ENCODE peak calls at places on chromosome 10, in four cellular contexts. H is IMR-90, B is endothelial cell of umbilical vein, T is K562. Z is an unnamed sample. For H3K9me1, the result is how much of the 10 kb centered on the place peaks cover.

GRCh38 chr10:99654791-99655190 is 4.5 kb upstream of the ENTPD7 start:
- DNase-seq in T (peak), B (no peak), H (no peak), Z (peak)

GRCh38 chr10:30092151-30092790 is 32.9 kb upstream of the JCAD start:
- DNase-seq in H (peak), B (no peak), T (no peak), Z (no peak)

GRCh38 chr10:113765910-113766309 is 14.4 kb downstream of the PLEKHS1 start:
- DNase-seq in B (no peak), T (no peak), H (no peak), Z (no peak)

GRCh38 chr10:114766470-114766869 is 55.1 kb upstream of the FHIP2A start:
- DNase-seq in T (no peak), H (peak), B (no peak), Z (no peak)

GRCh38 chr10:65550761-65551160 is 1375.1 kb upstream of the LRRTM3 start:
- DNase-seq in T (no peak), B (no peak), H (no peak), Z (no peak)

GRCh38 chr10:99996934-99997648 is 12.7 kb downstream of the DNMBP start:
- DNase-seq in H (peak), T (peak), B (peak), Z (no peak)

GRCh38 chr10:113895018-113895417 is 40.6 kb downstream of the NHLRC2 start:
- DNase-seq in T (no peak), H (peak), B (no peak), Z (no peak)

GRCh38 chr10:103079100-103079499 is 114.0 kb downstream of the NT5C2 start:
- DNase-seq in T (no peak), H (no peak), B (no peak), Z (no peak)

GRCh38 chr10:13527864-13528137 is 1.0 kb downstream of the BEND7 start:
- DNase-seq in H (no peak), T (no peak), B (peak), Z (no peak)

GRCh38 chr10:118498623-118499022 is 96.8 kb downstream of the PRLHR start:
- DNase-seq in B (no peak), T (no peak), H (no peak), Z (no peak)

GRCh38 chr10:59907918-59908807 is 1.8 kb upstream of the CCDC6 start:
- DNase-seq in T (peak), H (peak), B (peak), Z (no peak)

GRCh38 chr10:45181483-45181882 is 133.9 kb downstream of the OR13A1 start:
- DNase-seq in B (no peak), H (peak), T (no peak), Z (no peak)

GRCh38 chr10:93904901-93905300 is 11.1 kb downstream of the SLC35G1 start:
- DNase-seq in B (no peak), T (no peak), H (no peak), Z (no peak)

GRCh38 chr10:17527530-17528146 is 73.2 kb upstream of the ST8SIA6 start:
- DNase-seq in H (peak), B (peak), T (no peak), Z (no peak)

GRCh38 chr10:130074639-130075038 is 36.0 kb downstream of the C10orf143 start:
- DNase-seq in T (no peak), B (no peak), H (no peak), Z (no peak)

GRCh38 chr10:59508296-59508695 is 145.9 kb upstream of the FAM13C start:
- DNase-seq in H (peak), B (no peak), T (no peak), Z (no peak)

GRCh38 chr10:32077896-32078295 is 21.7 kb upstream of the KIF5B start:
- DNase-seq in H (peak), B (no peak), T (no peak), Z (no peak)

GRCh38 chr10:84613336-84614021 is 285.1 kb downstream of the CCSER2 start:
- DNase-seq in B (no peak), T (peak), H (no peak), Z (peak)

GRCh38 chr10:101007915-101008822 is 8.6 kb downstream of the LZTS2 start:
- DNase-seq in T (no peak), B (no peak), H (no peak), Z (no peak)

GRCh38 chr10:118840071-118840775 is 85.5 kb upstream of the CACUL1 start:
- DNase-seq in H (no peak), B (no peak), T (peak), Z (peak)

GRCh38 chr10:7054915-7055314 is 355.9 kb downstream of the SFMBT2 start:
- DNase-seq in T (peak), B (no peak), H (peak), Z (no peak)

GRCh38 chr10:62585211-62585758 is 211.1 kb downstream of the ZNF365 start:
- DNase-seq in T (no peak), H (peak), B (no peak), Z (no peak)

GRCh38 chr10:88793747-88794299 is 8.7 kb upstream of the LIPM start:
- DNase-seq in T (no peak), H (peak), B (no peak), Z (no peak)

GRCh38 chr10:86642499-86642898 is 11.8 kb upstream of the OPN4 start:
- DNase-seq in B (no peak), T (no peak), H (peak), Z (no peak)

GRCh38 chr10:111565542-111565941 is 488.7 kb downstream of the ADRA2A start:
- DNase-seq in H (no peak), T (no peak), B (no peak), Z (no peak)

GRCh38 chr10:119177708-119178370 is 773 bp downstream of the PRDX3 start:
- DNase-seq in B (no peak), H (no peak), T (peak), Z (no peak)

GRCh38 chr10:132608511-132609195 is 71.1 kb downstream of the INPP5A start:
- DNase-seq in H (no peak), B (no peak), T (no peak), Z (no peak)

GRCh38 chr10:13271552-13272163 is 28.2 kb downstream of the PHYH start:
- DNase-seq in H (peak), T (peak), B (peak), Z (no peak)

GRCh38 chr10:11934262-11934661 is 108.3 kb downstream of the UPF2 start:
- DNase-seq in T (no peak), B (no peak), H (no peak), Z (no peak)

GRCh38 chr10:132643709-132644543 is 106.3 kb downstream of the INPP5A start:
- DNase-seq in B (no peak), T (no peak), H (no peak), Z (no peak)

GRCh38 chr10:92692697-92693533 is 3.2 kb downstream of the HHEX start:
- DNase-seq in B (peak), T (no peak), H (no peak), Z (no peak)
- H3K9me1 ChIP-seq in B (under half), T (under half), H (under half), Z (under half)

GRCh38 chr10:49034925-49035324 is 80.4 kb downstream of the VSTM4 start:
- DNase-seq in T (no peak), H (no peak), B (no peak), Z (no peak)
- H3K9me1 ChIP-seq in T (under half), H (under half), B (under half), Z (under half)

DNA sequence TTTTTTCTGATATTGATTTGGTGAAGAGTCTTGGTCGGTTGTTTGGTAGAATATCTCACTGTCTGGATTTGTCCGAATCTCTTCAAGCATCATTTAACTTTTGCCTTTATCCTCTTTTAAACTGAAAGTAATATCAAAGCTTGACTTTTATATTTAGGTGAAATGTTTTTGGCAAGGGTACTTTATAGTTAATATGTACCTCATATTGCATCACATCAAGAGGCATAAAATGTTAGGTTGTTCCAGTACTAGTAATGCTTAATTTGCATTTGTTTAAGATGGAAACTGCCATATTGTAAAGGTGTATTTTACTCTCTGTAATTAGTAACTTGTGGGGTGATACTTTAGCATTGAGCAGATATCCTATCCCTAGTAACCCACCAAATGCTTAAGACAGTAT is 17.1 kb upstream of the DDX21 start:
- DNase-seq in T (no peak), B (no peak), H (no peak), Z (no peak)
- H3K9me1 ChIP-seq in T (under half), B (under half), H (under half), Z (under half)

DNA sequence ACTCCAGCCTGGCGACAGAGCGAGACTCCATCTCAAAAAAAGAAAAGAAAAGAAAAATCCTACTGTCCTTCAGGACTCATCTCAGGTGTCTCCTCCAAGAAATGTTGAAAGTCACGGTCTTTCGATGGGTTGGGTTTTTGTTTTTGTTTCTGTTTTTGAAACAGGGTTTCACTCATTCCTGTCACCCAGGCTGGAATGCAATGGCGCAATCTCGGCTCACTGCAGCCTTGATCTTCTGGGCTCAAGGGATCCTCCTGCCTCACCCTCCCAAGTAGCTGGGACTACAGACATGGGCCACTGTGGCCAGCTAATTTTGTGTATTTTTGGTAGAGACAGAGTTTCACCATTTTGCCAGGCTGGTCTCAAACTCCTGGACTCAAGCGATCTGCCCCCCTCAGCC is 3.1 kb upstream of the SORBS1 start:
- DNase-seq in H (no peak), T (no peak), B (no peak), Z (no peak)
- H3K9me1 ChIP-seq in H (under half), T (under half), B (under half), Z (under half)

GRCh38 chr10:72335394-72336258 is 19.1 kb downstream of the DNAJB12 start:
- DNase-seq in T (no peak), B (peak), H (no peak), Z (no peak)
- H3K9me1 ChIP-seq in T (under half), B (under half), H (under half), Z (under half)

DNA sequence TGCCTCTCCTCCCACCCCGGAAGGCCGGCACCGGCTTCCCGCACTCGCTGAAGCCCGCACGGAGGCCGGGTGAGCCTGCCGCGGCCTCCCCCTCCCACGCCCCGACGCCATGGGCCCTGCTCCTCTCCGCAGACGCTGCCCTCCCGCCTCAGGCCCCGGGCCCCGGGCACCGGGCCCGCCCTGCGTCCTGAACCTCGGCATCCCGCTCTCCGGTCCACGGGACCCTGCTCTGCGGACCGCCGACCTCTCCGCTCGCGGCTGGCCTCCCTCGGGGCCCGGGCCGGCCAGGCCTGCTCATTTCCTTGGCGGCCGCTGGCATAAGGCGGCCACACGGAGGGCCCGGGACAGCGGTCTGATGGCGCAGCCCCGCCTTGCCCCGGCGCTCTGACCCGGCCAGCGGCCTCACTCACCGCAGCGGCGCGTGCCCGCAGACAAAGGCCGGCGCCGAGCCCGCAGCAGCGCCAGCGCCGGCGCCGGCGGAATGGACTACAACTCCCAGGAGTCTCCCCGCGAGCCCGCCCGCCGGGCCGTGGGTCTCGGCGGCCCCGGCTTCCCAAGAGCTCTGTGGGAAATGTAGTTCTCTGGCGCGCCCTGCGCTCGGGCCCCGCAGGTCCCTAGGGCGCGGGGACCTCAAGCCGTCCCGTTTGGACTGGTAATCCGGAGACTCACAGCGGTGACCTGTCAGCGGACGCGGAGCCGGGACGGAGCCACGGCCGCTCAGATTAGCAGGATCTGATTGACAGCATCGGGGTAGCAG is at the start of gene ZNF32:
- DNase-seq in H (peak), T (peak), B (peak), Z (no peak)
- H3K9me1 ChIP-seq in H (under half), T (under half), B (under half), Z (under half)

DNA sequence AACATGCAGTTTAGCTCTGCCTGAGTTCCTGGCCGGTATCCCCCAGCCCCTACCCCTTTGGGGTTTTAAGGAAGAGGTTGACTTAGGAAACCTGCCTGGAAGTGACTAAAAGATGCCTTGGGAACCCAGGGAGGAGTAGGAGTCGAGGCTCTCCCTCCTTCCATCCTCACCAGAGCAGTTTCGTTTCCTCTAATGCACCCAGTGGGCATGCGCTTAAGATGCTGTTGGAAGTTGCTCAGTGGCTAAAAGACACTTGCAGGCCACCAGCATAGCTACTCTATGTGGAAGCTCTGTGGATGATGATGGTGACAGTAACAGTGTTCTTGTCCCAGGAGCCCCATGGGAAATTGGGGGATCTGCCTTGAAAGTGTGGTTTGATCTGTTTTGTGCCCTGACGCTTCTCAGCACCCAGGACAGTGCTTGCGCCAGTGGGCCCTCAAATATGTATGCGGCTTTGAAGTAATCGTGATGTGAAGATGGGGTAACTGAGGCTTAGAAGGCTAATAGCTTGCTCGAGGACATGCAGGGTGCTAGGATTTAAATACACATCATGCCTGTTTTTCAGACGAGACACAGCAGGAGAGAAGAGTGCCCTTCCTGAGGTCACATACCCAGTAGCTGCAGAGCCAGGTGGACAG is 32.0 kb downstream of the TBATA start:
- DNase-seq in T (no peak), H (no peak), B (no peak), Z (no peak)
- H3K9me1 ChIP-seq in T (under half), H (under half), B (under half), Z (under half)

GRCh38 chr10:120453319-120453718 is 3.7 kb upstream of the PLPP4 start:
- DNase-seq in B (no peak), H (no peak), T (no peak), Z (no peak)
- H3K9me1 ChIP-seq in B (under half), H (under half), T (under half), Z (under half)

DNA sequence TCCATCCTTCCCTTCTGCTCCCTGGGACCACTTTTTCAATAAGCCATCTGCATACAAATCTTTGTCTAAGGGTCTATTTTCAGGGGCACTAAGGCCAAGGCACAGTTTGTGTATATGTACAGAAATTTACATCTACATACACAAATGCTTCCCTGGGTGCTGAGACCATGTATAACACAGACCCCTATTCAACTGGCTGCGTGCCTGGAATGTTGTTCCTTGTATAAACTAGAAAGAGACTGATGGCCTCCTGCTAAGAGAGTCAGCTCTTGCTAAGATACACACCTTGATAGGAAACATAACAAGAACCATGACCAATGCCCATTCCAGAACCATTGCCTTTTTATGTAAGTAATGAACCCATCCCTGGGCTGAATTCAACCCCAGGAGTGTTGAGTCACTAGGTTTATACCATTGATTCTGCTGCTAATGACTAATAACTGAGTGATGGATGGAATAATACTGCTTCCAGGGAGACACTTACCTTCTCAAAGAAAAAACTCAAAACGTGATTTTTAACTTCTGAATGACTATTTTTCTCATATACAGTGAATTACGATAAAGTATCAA is 290.7 kb downstream of the FGFR2 start:
- DNase-seq in B (no peak), T (no peak), H (no peak), Z (no peak)
- H3K9me1 ChIP-seq in B (under half), T (under half), H (under half), Z (under half)